ENCODE peak calls at places on chromosomes 4 and X, in four cellular contexts. Y is tibial nerve, F is suprapubic skin, M is sigmoid colon. D is an unnamed sample.
A peak's percentile ranks its signal among the peaks of the same experiment; 100 is the strongest.

GRCh38 chr4:110484029-110484428 is 8.1 kb downstream of the ENPEP start:
- DNase-seq in Y (no peak), F (no peak), M (no peak), D (no peak)

GRCh38 chr4:163818673-163819072 is 324.2 kb downstream of the TMA16 start:
- DNase-seq in Y (no peak), F (no peak), M (no peak), D (no peak)

GRCh38 chr4:140662082-140662869 is 93.5 kb upstream of the UCP1 start:
- DNase-seq in Y (no peak), F (no peak), M (no peak), D (no peak)

GRCh38 chrX:69120476-69120875 is 44.8 kb downstream of the PJA1 start:
- DNase-seq in Y (no peak), F (no peak), M (no peak), D (no peak)

GRCh38 chrX:368811-369562 is 17.7 kb downstream of the PPP2R3B start:
- DNase-seq in Y (no peak), F (no peak), M (no peak), D (no peak)

GRCh38 chrX:50877310-50877709 is 33.2 kb upstream of the BMP15 start:
- DNase-seq in Y (no peak), F (no peak), M (no peak), D (no peak)

GRCh38 chrX:10725071-10725470 is 104.7 kb upstream of the MID1 start:
- DNase-seq in Y (no peak), F (no peak), M (no peak), D (no peak)

GRCh38 chr4:78939667-78940008 is 400 bp upstream of the PAQR3 start:
- DNase-seq in Y (no peak), F (no peak), M (no peak), D (no peak)

GRCh38 chr4:170697845-170698244 is 608.1 kb upstream of the AADAT start:
- DNase-seq in Y (no peak), F (no peak), M (no peak), D (no peak)

GRCh38 chr4:108192056-108192455 is 23.3 kb upstream of the LEF1 start:
- DNase-seq in Y (no peak), F (no peak), M (no peak), D (no peak)

GRCh38 chr4:85029453-85029852 is 63.0 kb upstream of the WDFY3 start:
- DNase-seq in Y (no peak), F (no peak), M (no peak), D (no peak)

GRCh38 chrX:115367455-115367854 is 77.9 kb downstream of the LUZP4 start:
- DNase-seq in Y (no peak), F (no peak), M (no peak), D (no peak)

GRCh38 chrX:43835557-43835956 is 46.7 kb downstream of the MAOB start:
- DNase-seq in Y (no peak), F (no peak), M (no peak), D (no peak)

GRCh38 chr4:129583868-129584267 is 487.9 kb downstream of the C4orf33 start:
- DNase-seq in Y (peak; percentile 16), F (no peak), M (no peak), D (no peak)

GRCh38 chr4:109548655-109549054 is 11.4 kb upstream of the MCUB start:
- DNase-seq in Y (no peak), F (no peak), M (no peak), D (no peak)

GRCh38 chr4:13640149-13640671 is 12.7 kb upstream of the BOD1L1 start:
- DNase-seq in Y (no peak), F (no peak), M (no peak), D (no peak)

GRCh38 chr4:81427605-81427922 is 44.1 kb downstream of the RASGEF1B start:
- DNase-seq in Y (no peak), F (no peak), M (no peak), D (no peak)

GRCh38 chr4:2061208-2062131 is 2.3 kb downstream of the NAT8L start:
- DNase-seq in Y (no peak), F (no peak), M (no peak), D (no peak)

GRCh38 chrX:119226431-119226830 is 9.7 kb upstream of the PGRMC1 start:
- DNase-seq in Y (no peak), F (no peak), M (no peak), D (no peak)

GRCh38 chr4:128660361-128660964 is 149.0 kb upstream of the JADE1 start:
- DNase-seq in Y (no peak), F (no peak), M (peak; percentile 84), D (no peak)

GRCh38 chr4:39032218-39033085 is at the start of gene TMEM156:
- DNase-seq in Y (no peak), F (no peak), M (no peak), D (no peak)

GRCh38 chrX:103446665-103447302 is 70.4 kb downstream of the BEX3 start:
- DNase-seq in Y (no peak), F (no peak), M (no peak), D (no peak)

GRCh38 chr4:114277690-114278089 is 298.2 kb upstream of the ARSJ start:
- DNase-seq in Y (no peak), F (no peak), M (no peak), D (no peak)

GRCh38 chr4:110904435-110905050 is 281.7 kb upstream of the PITX2 start:
- DNase-seq in Y (no peak), F (no peak), M (no peak), D (no peak)

GRCh38 chr4:153374471-153374870 is 30.0 kb downstream of the MND1 start:
- DNase-seq in Y (no peak), F (no peak), M (no peak), D (no peak)

GRCh38 chr4:87088188-87088587 is 132.2 kb downstream of the KLHL8 start:
- DNase-seq in Y (no peak), F (no peak), M (no peak), D (no peak)

GRCh38 chrX:38610839-38611238 is 49.5 kb downstream of the TSPAN7 start:
- DNase-seq in Y (no peak), F (no peak), M (no peak), D (no peak)

GRCh38 chrX:38614485-38614884 is 53.1 kb downstream of the TSPAN7 start:
- DNase-seq in Y (no peak), F (no peak), M (no peak), D (no peak)

GRCh38 chrX:38618152-38618551 is 56.8 kb downstream of the TSPAN7 start:
- DNase-seq in Y (no peak), F (no peak), M (no peak), D (no peak)

GRCh38 chrX:38616904-38617303 is 55.6 kb downstream of the TSPAN7 start:
- DNase-seq in Y (no peak), F (no peak), M (no peak), D (no peak)

DNA sequence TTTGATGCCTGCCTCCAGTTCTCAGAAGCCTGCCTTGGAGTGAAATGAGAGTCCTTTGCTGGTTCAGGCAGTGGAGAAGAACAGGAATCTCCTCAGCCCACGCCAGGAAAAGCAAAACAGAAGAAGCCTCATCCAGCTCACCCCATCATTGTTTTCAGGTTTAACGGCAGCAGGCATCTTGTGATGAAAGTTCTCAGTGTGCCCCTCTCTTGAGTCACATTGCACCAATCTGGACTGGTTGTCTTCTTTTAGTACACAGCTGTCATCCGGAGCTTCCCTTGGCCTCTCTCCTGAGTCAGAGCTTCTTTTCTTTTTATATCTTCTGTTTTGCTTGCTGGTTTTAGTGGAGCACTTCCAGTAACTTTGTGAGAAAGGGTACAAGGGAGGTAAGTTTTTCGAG is 50.9 kb downstream of the TSPAN7 start:
- DNase-seq in Y (no peak), F (no peak), M (no peak), D (no peak)
- TF ChIP-seq POLR2A in Y (no peak), F (no peak), M (no peak), D (no peak)

DNA sequence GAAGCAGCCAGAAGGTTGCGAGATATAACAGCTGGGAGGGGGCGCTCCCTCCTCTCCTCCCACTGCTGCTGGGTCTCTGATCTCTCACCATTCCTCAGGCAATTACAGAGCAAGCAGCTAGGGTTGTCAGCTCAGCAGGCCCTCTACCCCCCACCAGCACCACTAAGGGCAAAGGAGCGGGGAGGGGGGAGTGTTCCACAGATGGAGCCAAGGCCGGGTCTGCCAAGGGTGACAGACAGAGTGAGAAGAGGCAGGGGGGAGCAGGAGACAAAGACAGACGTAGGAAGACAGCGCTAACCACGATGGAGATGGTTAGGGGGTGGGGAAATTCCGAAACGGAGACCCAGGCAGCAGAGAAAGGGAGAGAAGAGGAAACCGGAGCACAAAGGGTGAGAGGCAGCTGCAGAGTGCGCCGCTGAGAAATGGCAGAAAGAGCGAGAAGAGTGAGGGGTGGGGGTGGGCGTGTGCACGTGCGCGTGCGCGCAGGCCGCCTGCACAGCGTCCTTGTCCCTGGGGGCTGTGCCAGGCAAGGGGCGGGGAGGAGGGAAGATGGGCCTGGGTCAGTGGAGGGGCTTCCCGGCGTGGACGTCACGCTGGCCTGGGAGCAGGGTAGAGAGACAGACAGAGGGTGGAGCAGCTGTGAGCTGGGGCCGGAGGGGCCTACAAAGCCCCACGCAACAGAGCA is 6.9 kb downstream of the L1CAM start:
- DNase-seq in Y (no peak), F (no peak), M (no peak), D (no peak)
- TF ChIP-seq EP300 in Y (no peak), F (no peak), M (no peak), D (no peak)

DNA sequence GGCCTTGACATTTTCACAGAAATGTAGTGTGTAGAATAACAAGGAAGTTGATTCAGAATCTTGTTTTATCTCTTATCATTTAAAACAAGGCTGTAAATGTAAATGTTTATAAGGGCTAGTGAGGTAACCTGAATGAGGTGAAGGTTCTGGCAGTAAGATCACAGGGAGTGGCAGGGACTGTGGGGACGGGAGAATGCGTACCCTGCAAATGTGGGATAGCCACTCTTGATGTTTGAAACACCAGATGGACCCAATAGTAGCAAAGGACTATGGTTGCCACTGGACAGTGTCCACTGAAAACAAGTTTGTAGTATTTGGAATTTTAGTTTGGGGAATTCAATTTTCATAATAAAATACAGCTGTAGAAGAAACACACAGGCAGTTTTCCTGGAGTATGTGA is 155.3 kb downstream of the FHIP1A start:
- DNase-seq in Y (no peak), F (no peak), M (no peak), D (peak; percentile 32)
- TF ChIP-seq POLR2A in Y (no peak), F (no peak), M (no peak), D (no peak)

DNA sequence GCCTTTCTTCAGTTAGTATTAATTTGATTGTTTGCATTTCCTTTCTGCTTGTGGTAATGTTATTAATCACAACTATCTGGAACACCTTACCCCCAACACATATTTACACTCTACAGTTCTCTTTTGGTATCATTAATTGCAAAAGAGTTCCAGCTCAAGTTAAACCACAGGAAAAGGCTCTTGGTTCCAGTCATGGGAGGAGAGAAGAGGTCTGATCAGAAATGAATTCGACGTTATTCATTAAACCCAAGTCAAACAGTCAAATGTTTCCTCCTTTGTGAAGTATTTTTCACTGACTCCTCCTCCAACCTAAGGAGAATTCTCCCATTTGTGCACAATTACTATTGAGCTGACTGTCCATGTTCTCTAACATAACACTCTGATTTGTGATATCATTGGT is 91.4 kb downstream of the SLC39A8 start:
- DNase-seq in Y (no peak), F (no peak), M (no peak), D (no peak)
- TF ChIP-seq EP300 in Y (no peak), F (no peak), M (no peak), D (no peak)

GRCh38 chr4:17018013-17018412 is 119.6 kb upstream of the LDB2 start:
- DNase-seq in Y (no peak), F (no peak), M (no peak), D (no peak)
- TF ChIP-seq POLR2A in Y (no peak), F (no peak), M (no peak), D (no peak)

D was measured in stomach.